ENCODE peak calls at places on chromosomes 11 and 22, in eight cellular contexts. F is kidney tubule cell; A is anterior cingulate cortex; Q is GM23248; D is CD4-positive, CD25-positive, alpha-beta regulatory T cell; O is AG09319; N is fibroblast of lung; Y is nephron progenitor cell. C is an unnamed sample.
A peak's percentile ranks its signal among the peaks of the same experiment; 100 is the strongest.

GRCh38 chr11:45405916-45406670 is 120.0 kb upstream of the SYT13 start:
- DNase-seq in F (peak; percentile 9), A (no peak), Q (peak; percentile 44), D (no peak), O (no peak), N (no peak), Y (no peak), C (no peak)

GRCh38 chr22:31278643-31279326 is 13.5 kb downstream of the PIK3IP1 start:
- DNase-seq in F (no peak), A (no peak), Q (no peak), D (peak; percentile 81), O (no peak), N (no peak), Y (no peak), C (no peak)

GRCh38 chr11:110491577-110492352 is 62.0 kb downstream of the FDX1 start:
- DNase-seq in F (no peak), A (no peak), Q (no peak), D (no peak), O (no peak), N (no peak), Y (no peak), C (no peak)

GRCh38 chr22:27238935-27239510 is 562.5 kb downstream of the MN1 start:
- DNase-seq in F (peak; percentile 99), A (no peak), Q (peak; percentile 94), D (no peak), O (peak; percentile 87), N (peak; percentile 100), Y (peak; percentile 48), C (peak; percentile 89)

GRCh38 chr11:113519989-113520613 is 44.9 kb upstream of the DRD2 start:
- DNase-seq in F (no peak), A (no peak), Q (peak; percentile 43), D (no peak), O (no peak), N (no peak), Y (no peak), C (no peak)

GRCh38 chr22:30433773-30434172 is 8.2 kb downstream of the MTFP1 start:
- DNase-seq in F (peak; percentile 27), A (no peak), Q (no peak), D (no peak), O (no peak), N (no peak), Y (no peak), C (no peak)

GRCh38 chr22:17077255-17077654 is 7.5 kb upstream of the IL17RA start:
- DNase-seq in F (peak; percentile 89), A (no peak), Q (peak; percentile 81), D (no peak), O (no peak), N (peak; percentile 88), Y (no peak), C (peak; percentile 49)

GRCh38 chr11:573146-573759 is 3.0 kb upstream of the PHRF1 start:
- DNase-seq in F (no peak), A (no peak), Q (no peak), D (no peak), O (no peak), N (no peak), Y (no peak), C (no peak)

GRCh38 chr22:31872209-31872608 is 72.1 kb upstream of the YWHAH start:
- DNase-seq in F (no peak), A (no peak), Q (no peak), D (peak; percentile 6), O (no peak), N (no peak), Y (no peak), C (no peak)

GRCh38 chr22:44210721-44211120 is 30.0 kb downstream of the PARVG start:
- DNase-seq in F (no peak), A (no peak), Q (peak; percentile 61), D (no peak), O (peak; percentile 63), N (peak; percentile 76), Y (no peak), C (peak; percentile 52)

GRCh38 chr11:62251698-62252097 is 9.7 kb downstream of the SCGB1D2 start:
- DNase-seq in F (no peak), A (no peak), Q (no peak), D (no peak), O (no peak), N (no peak), Y (no peak), C (no peak)

GRCh38 chr11:47001666-47002285 is 65.2 kb downstream of the CSTPP1 start:
- DNase-seq in F (no peak), A (no peak), Q (peak; percentile 13), D (no peak), O (no peak), N (peak; percentile 62), Y (no peak), C (no peak)

GRCh38 chr22:25702046-25702445 is 39.9 kb upstream of the MYO18B start:
- DNase-seq in F (peak; percentile 14), A (no peak), Q (peak; percentile 36), D (peak; percentile 20), O (no peak), N (peak; percentile 19), Y (no peak), C (no peak)

GRCh38 chr22:44335903-44336803 is 23.4 kb upstream of the SHISAL1 start:
- DNase-seq in F (peak; percentile 6), A (no peak), Q (no peak), D (no peak), O (no peak), N (no peak), Y (no peak), C (no peak)

GRCh38 chr22:29195964-29196666 is 9.6 kb upstream of the EMID1 start:
- DNase-seq in F (no peak), A (no peak), Q (no peak), D (no peak), O (no peak), N (no peak), Y (no peak), C (no peak)

GRCh38 chr22:50017701-50018224 is 5.2 kb upstream of the IL17REL start:
- DNase-seq in F (no peak), A (no peak), Q (no peak), D (no peak), O (no peak), N (no peak), Y (no peak), C (no peak)

C was measured in AG09309.